ENCODE peak calls at places on chromosomes 5 and 9, in four cellular contexts. One of them, this sample, is unnamed.

GRCh38 chr5:32810812-32811211 is 99.7 kb downstream of the NPR3 start:
- DNase-seq in transverse colon: no peak
- DNase-seq in CD4-positive, alpha-beta memory T cell: no peak
- DNase-seq in heart right ventricle: no peak
- DNase-seq in this sample: no peak

GRCh38 chr5:62385136-62385535 is 18.6 kb downstream of the DIMT1 start:
- DNase-seq in transverse colon: no peak
- DNase-seq in CD4-positive, alpha-beta memory T cell: no peak
- DNase-seq in heart right ventricle: no peak
- DNase-seq in this sample: no peak

GRCh38 chr5:81422671-81423070 is 28.7 kb upstream of the ACOT12 start:
- DNase-seq in transverse colon: no peak
- DNase-seq in CD4-positive, alpha-beta memory T cell: no peak
- DNase-seq in heart right ventricle: no peak
- DNase-seq in this sample: no peak

GRCh38 chr5:10229306-10230048 is 20.2 kb downstream of the ATPSCKMT start:
- DNase-seq in transverse colon: no peak
- DNase-seq in CD4-positive, alpha-beta memory T cell: no peak
- DNase-seq in heart right ventricle: no peak
- DNase-seq in this sample: no peak

GRCh38 chr5:130715541-130715940 is 449.5 kb downstream of the HINT1 start:
- DNase-seq in transverse colon: no peak
- DNase-seq in CD4-positive, alpha-beta memory T cell: no peak
- DNase-seq in heart right ventricle: no peak
- DNase-seq in this sample: no peak

GRCh38 chr5:68267044-68267443 is 51.5 kb downstream of the PIK3R1 start:
- DNase-seq in transverse colon: no peak
- DNase-seq in CD4-positive, alpha-beta memory T cell: no peak
- DNase-seq in heart right ventricle: no peak
- DNase-seq in this sample: no peak

GRCh38 chr9:34187891-34188240 is 9.0 kb downstream of the UBAP1 start:
- DNase-seq in transverse colon: no peak
- DNase-seq in CD4-positive, alpha-beta memory T cell: no peak
- DNase-seq in heart right ventricle: no peak
- DNase-seq in this sample: no peak

GRCh38 chr5:51495672-51496071 is 112.4 kb downstream of the ISL1 start:
- DNase-seq in transverse colon: no peak
- DNase-seq in CD4-positive, alpha-beta memory T cell: no peak
- DNase-seq in heart right ventricle: no peak
- DNase-seq in this sample: no peak

GRCh38 chr9:131502781-131503625 is at the start of gene POMT1:
- DNase-seq in transverse colon: peak
- DNase-seq in CD4-positive, alpha-beta memory T cell: peak
- DNase-seq in heart right ventricle: peak
- DNase-seq in this sample: peak

GRCh38 chr5:178201927-178202235 is 2.5 kb upstream of the HNRNPAB start:
- DNase-seq in transverse colon: no peak
- DNase-seq in CD4-positive, alpha-beta memory T cell: no peak
- DNase-seq in heart right ventricle: no peak
- DNase-seq in this sample: no peak

GRCh38 chr5:169960659-169961058 is 19.6 kb downstream of the INSYN2B start:
- DNase-seq in transverse colon: no peak
- DNase-seq in CD4-positive, alpha-beta memory T cell: no peak
- DNase-seq in heart right ventricle: no peak
- DNase-seq in this sample: no peak

GRCh38 chr9:125749951-125750655 is 2.9 kb downstream of the PBX3 start:
- DNase-seq in transverse colon: no peak
- DNase-seq in CD4-positive, alpha-beta memory T cell: no peak
- DNase-seq in heart right ventricle: no peak
- DNase-seq in this sample: no peak

GRCh38 chr5:9376363-9377117 is 169.3 kb downstream of the SEMA5A start:
- DNase-seq in transverse colon: no peak
- DNase-seq in CD4-positive, alpha-beta memory T cell: no peak
- DNase-seq in heart right ventricle: no peak
- DNase-seq in this sample: no peak

GRCh38 chr9:77935974-77936373 is 95.6 kb downstream of the GNAQ start:
- DNase-seq in transverse colon: no peak
- DNase-seq in CD4-positive, alpha-beta memory T cell: no peak
- DNase-seq in heart right ventricle: no peak
- DNase-seq in this sample: no peak

GRCh38 chr9:121359358-121360294 is 10.4 kb downstream of the STOM start:
- DNase-seq in transverse colon: no peak
- DNase-seq in CD4-positive, alpha-beta memory T cell: no peak
- DNase-seq in heart right ventricle: no peak
- DNase-seq in this sample: no peak

GRCh38 chr9:115254781-115255180 is 136.8 kb upstream of the TNC start:
- DNase-seq in transverse colon: no peak
- DNase-seq in CD4-positive, alpha-beta memory T cell: no peak
- DNase-seq in heart right ventricle: no peak
- DNase-seq in this sample: no peak

GRCh38 chr9:115254217-115254616 is 136.3 kb upstream of the TNC start:
- DNase-seq in transverse colon: no peak
- DNase-seq in CD4-positive, alpha-beta memory T cell: no peak
- DNase-seq in heart right ventricle: no peak
- DNase-seq in this sample: no peak

DNA sequence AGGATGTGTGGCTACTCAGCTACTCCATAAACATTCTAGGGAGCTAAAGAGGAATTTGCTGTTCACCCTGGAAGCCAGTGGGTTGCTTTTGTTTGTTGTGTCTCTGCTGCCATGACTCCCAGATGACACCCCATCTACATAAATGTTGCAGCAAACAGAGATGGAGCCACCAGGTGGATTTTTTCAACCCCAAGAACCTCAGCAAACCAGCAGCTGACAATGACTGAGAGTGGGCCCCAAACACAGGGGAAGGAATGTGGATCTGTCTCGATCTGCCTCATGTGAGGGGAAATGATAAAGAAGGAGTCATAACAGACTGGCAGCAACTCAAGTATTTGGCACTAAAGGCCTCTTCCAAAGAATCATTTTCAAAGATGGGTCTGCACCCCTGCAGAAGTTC is 132.7 kb upstream of the TNC start:
- DNase-seq in transverse colon: no peak
- DNase-seq in CD4-positive, alpha-beta memory T cell: no peak
- DNase-seq in heart right ventricle: no peak
- DNase-seq in this sample: no peak
- H3K27ac ChIP-seq in transverse colon: peak
- H3K27ac ChIP-seq in CD4-positive, alpha-beta memory T cell: no peak
- H3K27ac ChIP-seq in heart right ventricle: no peak
- H3K27ac ChIP-seq in this sample: no peak

DNA sequence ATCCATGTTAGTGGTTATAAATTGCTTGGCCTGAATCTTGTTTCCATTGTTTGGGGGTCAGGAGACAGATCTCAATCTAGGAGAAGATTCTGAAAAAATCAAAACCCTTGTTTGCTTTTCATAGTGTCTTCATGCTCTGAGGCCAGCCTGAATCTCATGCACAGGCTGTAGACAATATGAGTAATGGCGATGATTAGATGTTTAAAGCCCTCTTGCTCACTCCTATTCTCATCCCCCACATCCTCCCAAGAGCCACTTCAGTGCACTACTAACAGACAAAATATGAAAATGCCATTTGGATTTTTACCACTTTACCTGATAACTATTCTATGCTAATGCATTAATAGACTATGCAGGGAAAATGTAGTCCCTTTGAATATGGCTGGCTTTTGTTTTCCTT is 129.4 kb downstream of the NUDT12 start:
- DNase-seq in transverse colon: no peak
- DNase-seq in CD4-positive, alpha-beta memory T cell: no peak
- DNase-seq in heart right ventricle: no peak
- DNase-seq in this sample: no peak
- H3K27ac ChIP-seq in transverse colon: no peak
- H3K27ac ChIP-seq in CD4-positive, alpha-beta memory T cell: no peak
- H3K27ac ChIP-seq in heart right ventricle: no peak
- H3K27ac ChIP-seq in this sample: no peak

DNA sequence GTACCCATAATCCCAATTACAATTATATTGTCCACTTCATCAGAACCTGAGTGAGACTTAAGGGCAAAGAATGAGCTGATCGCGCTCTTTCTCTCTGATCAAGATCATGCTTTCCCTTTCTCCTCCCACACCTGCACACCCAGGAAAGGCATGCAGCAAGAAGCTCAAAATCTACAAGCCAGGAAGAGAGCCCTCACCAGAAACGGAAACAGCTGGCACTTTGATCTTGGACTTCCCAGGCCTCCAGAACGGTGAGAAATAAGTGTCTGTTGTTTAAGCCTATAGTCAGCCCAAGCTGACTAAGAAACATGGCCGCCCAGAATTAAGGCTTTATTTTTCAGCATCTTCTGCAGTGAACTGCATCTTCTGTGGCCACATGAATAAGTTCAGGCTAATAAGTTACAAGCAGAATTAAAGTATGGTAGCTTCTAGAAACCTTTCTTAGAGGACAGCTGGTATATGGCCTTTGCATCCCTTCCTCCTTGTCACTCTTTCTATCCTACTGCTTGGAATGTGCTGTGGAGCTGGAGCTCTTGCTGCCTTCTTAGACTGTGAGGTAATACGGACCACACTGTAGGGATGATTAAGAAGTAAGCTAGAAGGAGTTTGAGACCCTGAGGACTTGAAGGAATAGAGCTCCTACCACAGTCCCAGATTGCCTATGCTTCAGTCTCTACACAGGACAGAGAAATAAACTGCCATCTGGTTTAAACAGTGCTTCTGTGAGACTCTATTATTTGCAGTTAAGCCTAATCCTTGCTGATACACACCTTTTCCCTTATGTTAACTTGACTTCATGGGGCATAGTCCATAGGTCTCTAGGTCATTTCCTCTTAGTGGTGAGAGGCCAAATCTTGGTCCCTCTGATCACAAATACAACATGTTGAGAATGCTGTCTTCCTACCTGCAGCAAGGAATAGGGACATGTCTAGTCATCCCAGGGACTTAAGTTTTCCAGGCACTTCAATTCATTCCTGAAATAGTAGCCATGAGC is 17.2 kb downstream of the OR2S2 start:
- DNase-seq in transverse colon: no peak
- DNase-seq in CD4-positive, alpha-beta memory T cell: peak
- DNase-seq in heart right ventricle: no peak
- DNase-seq in this sample: peak
- H3K27ac ChIP-seq in transverse colon: peak
- H3K27ac ChIP-seq in CD4-positive, alpha-beta memory T cell: peak
- H3K27ac ChIP-seq in heart right ventricle: no peak
- H3K27ac ChIP-seq in this sample: peak

GRCh38 chr5:78294250-78295034 is at the start of gene AP3B1:
- DNase-seq in transverse colon: peak
- DNase-seq in CD4-positive, alpha-beta memory T cell: peak
- DNase-seq in heart right ventricle: peak
- DNase-seq in this sample: peak

GRCh38 chr5:78291687-78292086 is 2.8 kb downstream of the AP3B1 start:
- DNase-seq in transverse colon: no peak
- DNase-seq in CD4-positive, alpha-beta memory T cell: no peak
- DNase-seq in heart right ventricle: no peak
- DNase-seq in this sample: no peak

GRCh38 chr5:78300464-78301045 is 6.1 kb upstream of the AP3B1 start:
- DNase-seq in transverse colon: no peak
- DNase-seq in CD4-positive, alpha-beta memory T cell: peak
- DNase-seq in heart right ventricle: no peak
- DNase-seq in this sample: no peak

GRCh38 chr5:78293856-78294249 is 645 bp downstream of the AP3B1 start:
- DNase-seq in transverse colon: no peak
- DNase-seq in CD4-positive, alpha-beta memory T cell: no peak
- DNase-seq in heart right ventricle: no peak
- DNase-seq in this sample: no peak

DNA sequence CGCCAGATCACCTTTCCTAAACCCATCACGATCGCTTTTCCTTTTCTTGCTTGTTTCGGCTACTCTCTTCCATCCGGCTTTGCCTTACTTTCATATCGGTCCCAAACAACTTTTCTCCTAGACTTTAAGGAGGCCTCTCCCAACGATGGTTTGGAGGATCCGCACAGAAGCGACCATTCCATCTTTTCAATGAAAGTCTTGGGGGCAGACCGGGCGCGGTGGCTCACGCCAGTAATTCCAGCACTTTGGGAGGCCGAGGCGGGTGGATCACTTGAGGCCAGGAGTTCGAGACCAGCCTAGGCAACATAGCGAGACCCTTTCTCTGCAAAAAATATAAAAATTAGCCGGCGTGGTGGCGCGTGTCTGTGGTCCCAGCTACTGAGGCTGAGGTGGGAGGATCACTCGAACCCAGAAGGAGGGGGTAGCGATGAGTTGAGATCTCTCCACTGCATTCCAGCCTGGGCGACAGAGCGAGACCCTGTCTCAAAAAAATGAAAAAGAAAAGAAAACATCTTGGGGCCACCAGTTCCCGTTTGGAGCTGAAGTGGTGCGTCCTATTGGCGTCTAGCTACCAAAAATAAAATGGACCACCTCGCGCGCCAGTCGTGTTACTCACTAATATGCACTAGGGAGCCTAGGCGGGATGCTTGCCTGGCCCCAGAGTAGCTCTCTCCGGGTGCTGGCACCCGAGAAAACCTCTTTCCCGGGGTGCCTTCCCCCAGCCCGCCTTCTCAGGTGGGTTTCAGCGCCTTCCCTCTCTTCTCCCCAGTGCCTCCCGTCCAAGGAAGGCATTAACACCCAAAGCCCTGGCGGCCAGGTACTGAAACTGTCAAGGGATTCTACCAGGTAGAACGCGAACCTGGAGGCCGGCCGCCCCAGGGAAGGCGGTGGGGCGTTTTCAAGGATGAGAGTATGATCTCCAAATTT is 800 bp upstream of the AP3B1 start:
- DNase-seq in transverse colon: peak
- DNase-seq in CD4-positive, alpha-beta memory T cell: peak
- DNase-seq in heart right ventricle: peak
- DNase-seq in this sample: peak
- H3K27ac ChIP-seq in transverse colon: peak
- H3K27ac ChIP-seq in CD4-positive, alpha-beta memory T cell: peak
- H3K27ac ChIP-seq in heart right ventricle: peak
- H3K27ac ChIP-seq in this sample: peak

DNA sequence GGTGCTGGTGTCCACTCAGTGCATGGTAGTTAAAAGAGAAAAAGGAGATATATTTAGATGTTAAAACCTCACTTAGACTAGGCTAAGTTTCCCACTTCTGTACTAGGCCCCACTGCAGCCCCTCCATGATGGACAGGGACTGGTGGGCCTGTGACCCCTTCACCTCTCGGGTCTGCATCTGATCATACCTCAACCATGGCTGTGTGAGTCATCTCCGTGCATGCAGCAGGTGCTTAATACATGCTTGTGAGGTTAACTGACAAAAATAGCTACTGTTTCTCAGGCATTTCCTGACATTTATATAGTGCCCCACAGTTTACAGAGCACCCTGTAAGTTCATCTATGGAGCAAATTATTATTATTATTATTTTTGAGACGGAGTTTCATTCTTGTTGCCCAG is 8.4 kb upstream of the URM1 start:
- DNase-seq in transverse colon: no peak
- DNase-seq in CD4-positive, alpha-beta memory T cell: no peak
- DNase-seq in heart right ventricle: no peak
- DNase-seq in this sample: no peak
- H3K27ac ChIP-seq in transverse colon: no peak
- H3K27ac ChIP-seq in CD4-positive, alpha-beta memory T cell: no peak
- H3K27ac ChIP-seq in heart right ventricle: peak
- H3K27ac ChIP-seq in this sample: peak